ENCODE peak calls at places on chromosome 22, in four cellular contexts. Z is K562, F is HepG2, V is GM12878. G is an unnamed sample.

GRCh38 chr22:23784215-23784732 is 2.5 kb upstream of the SMARCB1 start:
- DNase-seq in Z (no peak), F (peak), V (no peak), G (no peak)

GRCh38 chr22:23283591-23284503 is 103.5 kb downstream of the BCR start:
- DNase-seq in Z (peak), F (peak), V (no peak), G (no peak)

GRCh38 chr22:45290410-45290936 is 5.7 kb downstream of the UPK3A start:
- DNase-seq in Z (no peak), F (no peak), V (no peak), G (no peak)

GRCh38 chr22:50047346-50047745 is 10.8 kb downstream of the TTLL8 start:
- DNase-seq in Z (no peak), F (no peak), V (no peak), G (no peak)

GRCh38 chr22:30609260-30610185 is 2.5 kb downstream of the TCN2 start:
- DNase-seq in Z (peak), F (no peak), V (peak), G (no peak)

GRCh38 chr22:37705205-37705604 is 8.4 kb downstream of the TRIOBP start:
- DNase-seq in Z (no peak), F (no peak), V (no peak), G (no peak)

GRCh38 chr22:46447906-46448669 is 89.3 kb downstream of the CELSR1 start:
- DNase-seq in Z (no peak), F (no peak), V (no peak), G (no peak)

GRCh38 chr22:47291565-47292495 is 529.4 kb downstream of the TBC1D22A start:
- DNase-seq in Z (no peak), F (no peak), V (no peak), G (no peak)

GRCh38 chr22:45208993-45209838 is 31.5 kb downstream of the KIAA0930 start:
- DNase-seq in Z (peak), F (no peak), V (no peak), G (peak)

GRCh38 chr22:28955817-28956216 is 72.4 kb downstream of the ZNRF3 start:
- DNase-seq in Z (no peak), F (no peak), V (peak), G (no peak)

GRCh38 chr22:48434156-48434867 is 1393.4 kb downstream of the BRD1 start:
- DNase-seq in Z (no peak), F (no peak), V (no peak), G (no peak)

GRCh38 chr22:24431309-24432034 is 4.1 kb downstream of the ADORA2A start:
- DNase-seq in Z (no peak), F (no peak), V (no peak), G (no peak)

GRCh38 chr22:46769191-46769675 is 6.8 kb downstream of the TBC1D22A start:
- DNase-seq in Z (no peak), F (no peak), V (no peak), G (no peak)

GRCh38 chr22:39242809-39243442 is 1.9 kb downstream of the PDGFB start:
- DNase-seq in Z (peak), F (peak), V (no peak), G (no peak)

GRCh38 chr22:43637861-43638260 is 174.2 kb downstream of the EFCAB6 start:
- DNase-seq in Z (no peak), F (no peak), V (no peak), G (no peak)

GRCh38 chr22:48335442-48336139 is 1492.1 kb downstream of the BRD1 start:
- DNase-seq in Z (no peak), F (no peak), V (no peak), G (no peak)

GRCh38 chr22:42217752-42218280 is 52.6 kb downstream of the TCF20 start:
- DNase-seq in Z (no peak), F (no peak), V (no peak), G (no peak)

GRCh38 chr22:48744967-48745841 is 1082.5 kb downstream of the BRD1 start:
- DNase-seq in Z (no peak), F (no peak), V (no peak), G (no peak)

DNA sequence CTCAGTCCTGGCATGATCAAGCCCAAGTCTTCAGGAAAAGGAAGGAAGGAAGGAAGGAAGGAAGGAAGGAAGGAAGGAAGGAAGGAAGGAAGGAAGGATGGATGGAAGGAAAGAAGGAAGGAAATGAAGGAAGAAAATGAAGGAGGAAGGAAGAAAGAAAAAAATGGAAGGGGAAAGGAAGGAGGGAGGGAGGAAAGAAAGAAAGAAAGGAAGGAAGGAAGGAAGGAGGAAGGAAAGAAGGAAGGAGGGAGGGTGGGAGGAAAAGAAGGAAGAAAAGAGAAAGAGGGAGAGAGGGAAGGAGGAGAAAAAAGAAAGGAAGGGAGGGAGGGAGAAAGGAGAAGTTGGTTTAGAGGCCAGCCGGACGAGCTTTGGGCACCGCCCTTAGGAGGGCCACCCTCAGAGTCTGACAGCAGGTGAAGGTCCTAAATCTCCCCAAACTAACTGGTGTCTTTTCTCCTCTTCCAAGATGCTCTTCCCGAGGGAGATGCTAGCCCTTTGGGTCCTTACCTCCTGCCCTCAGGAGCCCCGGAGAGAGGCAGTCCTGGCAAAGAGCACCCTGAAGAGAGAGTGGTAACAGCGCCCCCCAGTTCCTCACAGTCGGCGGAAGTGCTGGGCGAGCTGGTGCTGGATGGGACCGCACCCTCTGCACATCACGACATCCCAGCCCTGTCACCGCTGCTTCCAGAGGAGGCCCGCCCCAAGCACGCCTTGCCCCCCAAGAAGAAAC is 122.8 kb downstream of the SEZ6L start:
- DNase-seq in Z (no peak), F (no peak), V (no peak), G (no peak)
- TF ChIP-seq TARDBP in Z (no peak), F (no peak), V (no peak), G (no peak)

GRCh38 chr22:17829691-17830040 is 55.4 kb upstream of the BID start:
- DNase-seq in Z (no peak), F (no peak), V (no peak), G (no peak)
- TF ChIP-seq TARDBP in Z (no peak), F (no peak), V (no peak), G (no peak)

DNA sequence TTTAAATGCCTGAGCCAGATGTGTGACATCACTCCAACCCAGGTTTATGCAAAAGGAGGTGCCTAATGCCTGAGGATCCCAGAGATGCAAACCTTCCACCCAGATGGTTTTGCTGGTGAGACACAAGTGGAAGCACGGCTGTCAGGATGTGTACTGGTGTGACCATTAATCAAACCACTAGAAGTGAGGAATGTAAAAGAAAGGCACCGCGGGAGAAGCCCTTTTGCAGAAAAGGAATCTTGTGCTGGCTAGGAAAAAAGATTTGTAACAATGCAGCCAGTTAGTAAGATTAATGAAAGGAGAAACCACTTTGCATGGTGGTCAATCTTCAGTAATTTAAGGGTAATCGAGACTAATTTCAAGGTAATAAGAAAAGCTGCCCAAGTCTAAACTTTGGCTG is 407.3 kb downstream of the LARGE1 start:
- DNase-seq in Z (no peak), F (no peak), V (no peak), G (no peak)
- TF ChIP-seq TARDBP in Z (no peak), F (no peak), V (no peak), G (no peak)

DNA sequence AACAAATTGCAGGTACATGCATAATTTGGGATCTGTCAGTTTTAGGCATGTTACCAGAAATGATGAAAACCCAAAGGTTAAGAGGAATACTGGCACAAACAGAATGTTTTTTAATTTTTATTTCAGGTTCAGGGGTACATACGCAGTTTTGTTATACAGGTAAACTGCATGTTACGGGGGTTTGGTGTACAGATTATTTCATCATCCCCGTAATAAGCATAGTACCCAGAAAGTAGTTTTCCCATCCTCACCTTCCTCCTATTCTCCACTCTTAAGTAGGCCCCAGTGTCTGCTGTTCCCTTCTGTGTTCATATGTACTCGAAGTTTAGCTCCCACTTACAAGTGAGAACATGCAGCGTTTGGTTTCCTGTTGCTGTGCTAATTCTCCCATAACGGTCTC is 33.0 kb downstream of the PI4KA start:
- DNase-seq in Z (no peak), F (no peak), V (no peak), G (no peak)
- TF ChIP-seq TARDBP in Z (no peak), F (no peak), V (no peak), G (no peak)